ENCODE peak calls at places on chromosomes 5 and 9, in seven cellular contexts. Y, F, K, O, L, A and B are unnamed samples.

GRCh38 chr5:139188558-139189270 is 9.5 kb downstream of the SIL1 start:
- DNase-seq in Y (no peak), F (no peak), K (no peak), O (no peak), L (no peak), A (no peak), B (no peak)

GRCh38 chr9:136700309-136700708 is 12.1 kb upstream of the DIPK1B start:
- DNase-seq in Y (peak; percentile 60), F (no peak), K (no peak), O (no peak), L (no peak), A (no peak), B (no peak)

GRCh38 chr5:1245901-1246576 is 20.9 kb downstream of the SLC6A18 start:
- DNase-seq in Y (no peak), F (no peak), K (no peak), O (peak; percentile 9), L (no peak), A (no peak), B (no peak)

GRCh38 chr5:14914603-14915277 is 43.2 kb upstream of the ANKH start:
- DNase-seq in Y (peak; percentile 85), F (no peak), K (no peak), O (no peak), L (no peak), A (no peak), B (no peak)

GRCh38 chr9:89646189-89646588 is 41.4 kb downstream of the GADD45G start:
- DNase-seq in Y (no peak), F (no peak), K (no peak), O (no peak), L (no peak), A (no peak), B (no peak)

GRCh38 chr5:111432828-111433536 is 79.4 kb downstream of the STARD4 start:
- DNase-seq in Y (peak; percentile 40), F (no peak), K (no peak), O (no peak), L (no peak), A (no peak), B (no peak)

GRCh38 chr9:136793063-136793946 is 2.2 kb downstream of the TMEM141 start:
- DNase-seq in Y (no peak), F (no peak), K (no peak), O (no peak), L (no peak), A (no peak), B (no peak)

GRCh38 chr5:150352531-150353394 is 4.7 kb upstream of the TCOF1 start:
- DNase-seq in Y (peak; percentile 43), F (no peak), K (no peak), O (no peak), L (no peak), A (no peak), B (no peak)

GRCh38 chr5:10607023-10607665 is 43.3 kb downstream of the ANKRD33B start:
- DNase-seq in Y (peak; percentile 23), F (peak; percentile 31), K (peak; percentile 43), O (no peak), L (no peak), A (peak; percentile 33), B (no peak)

GRCh38 chr5:59197911-59198310 is 615.0 kb downstream of the RAB3C start:
- DNase-seq in Y (peak; percentile 31), F (no peak), K (no peak), O (no peak), L (no peak), A (no peak), B (no peak)

GRCh38 chr5:137582218-137582617 is 83.1 kb upstream of the SPOCK1 start:
- DNase-seq in Y (peak; percentile 61), F (no peak), K (no peak), O (no peak), L (no peak), A (no peak), B (no peak)

GRCh38 chr5:154269414-154269813 is 78.9 kb downstream of the GALNT10 start:
- DNase-seq in Y (no peak), F (no peak), K (no peak), O (no peak), L (no peak), A (no peak), B (no peak)